ENCODE peak calls at places on chromosomes 11 and 22, in eight cellular contexts. E, O, N, W, P, T, C and G are unnamed samples.

GRCh38 chr11:96827164-96827563 is 437.4 kb downstream of the JRKL start:
- DNase-seq in O (peak), N (no peak), E (no peak), T (no peak), P (no peak), W (no peak), C (no peak), G (no peak)

GRCh38 chr11:128726464-128727139 is 32.7 kb downstream of the FLI1 start:
- DNase-seq in N (no peak), T (no peak), E (no peak), W (no peak), C (no peak), O (no peak), P (no peak), G (peak)

GRCh38 chr11:67318239-67318555 is 14.9 kb downstream of the SSH3 start:
- DNase-seq in T (no peak), O (no peak), W (no peak), E (no peak), N (no peak), C (no peak), P (no peak), G (no peak)

GRCh38 chr22:28791841-28792490 is 8.4 kb downstream of the XBP1 start:
- DNase-seq in E (no peak), N (no peak), P (peak), T (no peak), O (no peak), C (no peak), W (no peak), G (peak)

GRCh38 chr11:104361975-104362374 is 198.0 kb upstream of the PDGFD start:
- DNase-seq in O (no peak), E (no peak), N (no peak), W (no peak), C (no peak), P (no peak), T (no peak), G (no peak)

GRCh38 chr11:103433976-103434375 is 324.8 kb downstream of the DYNC2H1 start:
- DNase-seq in O (no peak), W (no peak), N (no peak), C (no peak), T (no peak), P (peak), E (no peak), G (no peak)

GRCh38 chr11:57331720-57332119 is 4.0 kb downstream of the SSRP1 start:
- DNase-seq in W (no peak), N (no peak), E (no peak), C (no peak), O (no peak), T (no peak), P (no peak), G (no peak)

GRCh38 chr22:36145881-36146280 is 14.7 kb downstream of the APOL3 start:
- DNase-seq in E (no peak), P (no peak), N (peak), T (no peak), W (no peak), O (no peak), C (no peak), G (no peak)

GRCh38 chr11:79942071-79942470 is 501.2 kb upstream of the TENM4 start:
- DNase-seq in N (no peak), P (no peak), T (no peak), W (no peak), E (no peak), O (peak), C (no peak), G (no peak)

GRCh38 chr11:15509082-15509481 is 394.4 kb downstream of the INSC start:
- DNase-seq in W (no peak), E (no peak), N (no peak), O (no peak), P (no peak), T (no peak), C (no peak), G (no peak)

GRCh38 chr11:90701040-90701439 is 478.2 kb upstream of the CHORDC1 start:
- DNase-seq in N (no peak), C (no peak), T (no peak), O (no peak), E (no peak), P (no peak), W (no peak), G (peak)

GRCh38 chr22:50578776-50579310 is 616 bp upstream of the CPT1B start:
- DNase-seq in C (no peak), E (no peak), W (no peak), T (no peak), N (peak), O (no peak), P (no peak), G (no peak)

GRCh38 chr22:50260801-50261614 is 475 bp downstream of the MAPK12 start:
- DNase-seq in O (peak), W (no peak), T (peak), E (no peak), P (peak), N (no peak), C (peak), G (peak)

GRCh38 chr22:49533886-49534285 is 293.8 kb downstream of the BRD1 start:
- DNase-seq in O (no peak), E (no peak), T (no peak), P (no peak), W (no peak), N (peak), C (peak), G (no peak)

GRCh38 chr11:83625336-83625735 is 339.2 kb upstream of the CCDC90B start:
- DNase-seq in E (no peak), N (no peak), P (no peak), C (no peak), T (no peak), O (no peak), W (no peak), G (no peak)

GRCh38 chr11:65739022-65739421 is 18.4 kb upstream of the RNASEH2C start:
- DNase-seq in T (no peak), N (no peak), O (no peak), W (no peak), P (no peak), C (no peak), E (no peak), G (no peak)

GRCh38 chr11:114207096-114207495 is 89.1 kb upstream of the NNMT start:
- DNase-seq in E (no peak), N (no peak), T (no peak), O (no peak), P (no peak), W (no peak), C (no peak), G (no peak)

GRCh38 chr22:30197389-30197788 is 49.2 kb downstream of the LIF start:
- DNase-seq in O (no peak), P (no peak), C (no peak), E (no peak), T (no peak), W (no peak), N (no peak), G (no peak)

GRCh38 chr11:111846640-111847039 is 24.7 kb downstream of the ALG9 start:
- DNase-seq in T (no peak), N (no peak), W (no peak), P (peak), E (no peak), O (peak), C (no peak), G (no peak)

GRCh38 chr22:46761017-46761416 is 1.4 kb upstream of the TBC1D22A start:
- DNase-seq in N (no peak), O (no peak), W (no peak), C (no peak), P (no peak), E (no peak), T (no peak), G (no peak)

GRCh38 chr11:119683783-119684182 is 45.2 kb downstream of the NECTIN1 start:
- DNase-seq in O (no peak), C (no peak), N (no peak), W (no peak), P (no peak), E (no peak), T (peak), G (no peak)

GRCh38 chr11:59773082-59773438 is 17.9 kb downstream of the STX3 start:
- DNase-seq in P (no peak), E (no peak), W (no peak), N (no peak), T (no peak), C (no peak), O (no peak), G (no peak)

DNA sequence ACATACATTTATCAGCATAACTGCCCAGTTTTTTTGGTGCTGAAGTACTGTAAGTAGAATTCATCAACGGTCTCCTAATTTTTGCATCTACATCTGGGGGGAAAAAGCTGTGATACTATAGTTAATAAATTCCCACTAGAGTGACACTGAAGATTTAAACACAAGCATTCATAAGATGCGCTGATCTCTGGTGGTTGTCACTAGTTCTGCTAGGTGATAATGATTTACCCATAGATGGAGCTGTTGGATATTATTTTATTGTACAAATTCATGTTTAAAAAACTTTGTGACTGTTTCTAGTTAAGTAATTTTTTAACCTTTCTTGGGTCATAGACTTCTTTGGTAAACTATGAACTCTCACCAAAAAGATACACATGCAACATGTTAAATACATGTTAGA is 106.6 kb downstream of the EMSY start:
- DNase-seq in W (no peak), E (no peak), N (no peak), T (no peak), P (peak), C (no peak), O (peak), G (no peak)
- TF ChIP-seq CTCF in W (no peak), E (no peak), N (no peak), T (no peak), P (no peak), C (no peak), O (peak), G (peak)

DNA sequence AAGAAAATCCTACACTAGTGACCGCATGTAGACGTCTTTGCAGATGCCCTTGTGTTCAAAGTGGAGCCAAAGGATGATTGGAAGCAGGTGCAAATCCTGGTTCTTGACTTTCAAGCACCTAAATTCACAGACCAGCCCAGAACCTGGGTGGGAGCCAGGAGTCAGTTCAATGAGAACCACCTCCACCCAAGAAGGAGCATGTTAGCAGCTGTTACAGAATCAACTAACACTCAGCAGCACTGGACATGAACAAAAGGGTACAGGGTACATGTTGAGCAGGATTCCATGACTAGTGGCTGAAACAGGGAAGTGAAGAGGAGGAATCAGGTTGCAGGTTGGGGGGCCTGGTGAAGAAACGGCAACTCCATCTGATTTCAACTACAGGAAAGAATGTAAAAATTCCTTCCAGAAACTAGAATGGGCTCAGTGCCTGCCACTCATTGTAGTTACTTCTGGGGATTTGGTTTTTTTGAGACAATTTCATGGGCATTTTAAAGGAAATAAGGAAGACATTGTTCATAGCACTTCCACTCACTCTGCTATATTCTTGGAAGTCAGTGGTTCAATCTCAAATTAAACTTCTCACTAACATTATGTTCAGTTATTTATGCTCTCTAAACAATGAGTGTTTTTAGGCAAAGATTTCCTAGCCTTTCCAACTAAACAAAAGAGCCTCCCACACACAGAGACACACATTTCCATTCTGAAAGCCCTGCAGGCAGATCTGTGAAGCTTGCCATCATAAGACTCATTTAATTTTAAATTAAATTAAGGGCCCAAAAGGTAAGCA is 173.3 kb downstream of the CADM1 start:
- DNase-seq in T (no peak), O (no peak), P (no peak), E (no peak), N (no peak), W (no peak), C (no peak), G (no peak)
- TF ChIP-seq CTCF in T (no peak), O (no peak), P (no peak), E (no peak), N (no peak), W (no peak), C (no peak), G (no peak)

GRCh38 chr11:2566223-2567025 is 121.6 kb downstream of the KCNQ1 start:
- DNase-seq in C (no peak), O (no peak), P (no peak), E (no peak), W (no peak), T (no peak), N (peak), G (no peak)
- TF ChIP-seq CTCF in C (no peak), O (no peak), P (no peak), E (no peak), W (no peak), T (no peak), N (no peak), G (peak)

GRCh38 chr22:25406510-25407210 is 157.8 kb upstream of the GRK3 start:
- DNase-seq in W (no peak), O (no peak), T (no peak), C (no peak), N (peak), P (no peak), E (no peak), G (peak)

GRCh38 chr22:25404556-25404922 is 159.9 kb upstream of the GRK3 start:
- DNase-seq in N (peak), W (no peak), T (peak), P (no peak), O (no peak), C (no peak), E (no peak), G (no peak)

GRCh38 chr22:25403752-25404471 is 160.6 kb upstream of the GRK3 start:
- DNase-seq in C (no peak), P (no peak), E (no peak), N (peak), W (no peak), T (no peak), O (peak), G (peak)

GRCh38 chr22:25405854-25406509 is 158.5 kb upstream of the GRK3 start:
- DNase-seq in W (no peak), P (no peak), O (no peak), N (no peak), E (no peak), C (no peak), T (no peak), G (peak)

GRCh38 chr22:25404923-25405853 is 159.3 kb upstream of the GRK3 start:
- DNase-seq in C (no peak), E (no peak), O (peak), N (peak), T (peak), P (no peak), W (no peak), G (peak)
- TF ChIP-seq CTCF in C (no peak), E (no peak), O (no peak), N (no peak), T (no peak), P (no peak), W (no peak), G (no peak)

GRCh38 chr22:45253039-45253641 is 12.4 kb upstream of the KIAA0930 start:
- DNase-seq in P (no peak), O (no peak), T (no peak), N (no peak), C (no peak), W (no peak), E (no peak), G (no peak)
- TF ChIP-seq CTCF in P (no peak), O (no peak), T (no peak), N (no peak), C (no peak), W (no peak), E (no peak), G (no peak)

DNA sequence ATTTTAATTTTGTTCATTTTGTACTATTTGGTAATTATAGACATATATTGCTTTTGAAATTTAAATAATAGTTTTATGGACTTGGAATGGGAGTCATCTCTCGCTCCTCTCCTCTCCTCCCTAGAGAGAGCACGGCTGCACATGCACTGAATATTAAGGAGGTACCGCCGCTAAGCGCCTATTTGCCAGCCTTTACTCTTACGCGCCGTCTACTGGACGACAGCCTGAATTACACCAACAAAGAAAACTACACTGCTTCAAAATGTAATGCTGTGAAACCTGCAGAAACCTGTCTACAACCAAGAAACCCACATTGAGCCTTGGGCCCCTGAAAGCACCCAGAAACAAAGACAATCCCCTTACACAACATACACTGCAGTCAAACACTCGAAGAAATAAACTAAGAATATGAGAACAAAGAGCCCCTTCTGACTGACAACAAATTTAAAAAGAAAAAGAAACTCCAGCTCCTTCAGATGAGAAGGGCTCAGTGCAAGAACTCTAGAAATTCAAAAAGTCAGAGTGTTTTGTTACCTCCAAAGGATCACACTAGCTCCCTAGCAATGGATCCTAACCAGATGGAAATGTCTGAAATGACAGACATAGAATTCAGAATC is 737.2 kb downstream of the LRRC4C start:
- DNase-seq in T (no peak), W (no peak), N (peak), C (peak), E (no peak), P (peak), O (peak), G (peak)
- TF ChIP-seq CTCF in T (no peak), W (peak), N (peak), C (peak), E (no peak), P (peak), O (peak), G (peak)

GRCh38 chr11:102317768-102318103 is 452 bp downstream of the BIRC3 start:
- DNase-seq in P (no peak), W (no peak), T (no peak), N (no peak), E (no peak), O (peak), C (no peak), G (no peak)

GRCh38 chr11:102318469-102318868 is 1.2 kb downstream of the BIRC3 start:
- DNase-seq in O (peak), T (peak), P (no peak), E (no peak), W (no peak), C (no peak), N (no peak), G (no peak)

GRCh38 chr11:102319544-102319943 is 2.3 kb downstream of the BIRC3 start:
- DNase-seq in N (no peak), E (no peak), P (no peak), T (no peak), O (no peak), C (no peak), W (no peak), G (no peak)

GRCh38 chr11:102316505-102316904 is 779 bp upstream of the BIRC3 start:
- DNase-seq in E (no peak), T (no peak), C (no peak), W (no peak), N (no peak), P (no peak), O (no peak), G (no peak)

GRCh38 chr11:102317099-102317767 is at the start of gene BIRC3:
- DNase-seq in O (peak), C (peak), T (peak), W (peak), E (peak), N (peak), P (peak), G (peak)
- TF ChIP-seq CTCF in O (no peak), C (no peak), T (no peak), W (no peak), E (no peak), N (peak), P (peak), G (peak)

GRCh38 chr22:21726650-21727049 is 8.9 kb downstream of the YPEL1 start:
- DNase-seq in N (no peak), E (no peak), W (no peak), P (no peak), O (peak), T (no peak), C (peak), G (peak)
- TF ChIP-seq CTCF in N (no peak), E (no peak), W (peak), P (peak), O (no peak), T (no peak), C (no peak), G (peak)